ENCODE peak calls at places on chromosomes 13 and 19, in six cellular contexts. I, N, L, A, F and V are unnamed samples.

GRCh38 chr19:55603581-55604292 is 1.7 kb upstream of the ZNF865 start:
- DNase-seq in I (no peak), L (no peak), N (peak; percentile 81), F (peak; percentile 85), A (no peak), V (no peak)

GRCh38 chr13:86572115-86572514 is 772.9 kb upstream of the SLITRK6 start:
- DNase-seq in I (no peak), F (no peak), N (no peak), L (no peak), A (peak; percentile 46), V (peak; percentile 57)

GRCh38 chr19:40799558-40800338 is 757 bp downstream of the EGLN2 start:
- DNase-seq in N (no peak), L (no peak), I (peak; percentile 50), A (no peak), F (no peak), V (no peak)

GRCh38 chr13:106593131-106593530 is 25.2 kb upstream of the ARGLU1 start:
- DNase-seq in A (no peak), N (no peak), I (no peak), F (no peak), L (no peak), V (no peak)

GRCh38 chr19:54164369-54165068 is 5.0 kb upstream of the LENG1 start:
- DNase-seq in L (peak; percentile 44), I (peak; percentile 76), A (no peak), N (peak; percentile 99), F (peak; percentile 96), V (no peak)

GRCh38 chr19:40272261-40272660 is 12.9 kb downstream of the AKT2 start:
- DNase-seq in I (no peak), F (no peak), N (no peak), A (no peak), L (no peak), V (no peak)

GRCh38 chr19:3163230-3163886 is 15.2 kb upstream of the S1PR4 start:
- DNase-seq in L (no peak), F (peak; percentile 84), I (peak; percentile 67), N (peak; percentile 91), A (peak; percentile 25), V (peak; percentile 66)

GRCh38 chr19:10593820-10594637 is 6.9 kb upstream of the AP1M2 start:
- DNase-seq in A (no peak), N (no peak), I (peak; percentile 55), L (no peak), F (no peak), V (no peak)

GRCh38 chr19:5563941-5564612 is 3.7 kb downstream of the TINCR start:
- DNase-seq in I (no peak), A (peak; percentile 77), F (no peak), N (no peak), L (no peak), V (peak; percentile 78)

DNA sequence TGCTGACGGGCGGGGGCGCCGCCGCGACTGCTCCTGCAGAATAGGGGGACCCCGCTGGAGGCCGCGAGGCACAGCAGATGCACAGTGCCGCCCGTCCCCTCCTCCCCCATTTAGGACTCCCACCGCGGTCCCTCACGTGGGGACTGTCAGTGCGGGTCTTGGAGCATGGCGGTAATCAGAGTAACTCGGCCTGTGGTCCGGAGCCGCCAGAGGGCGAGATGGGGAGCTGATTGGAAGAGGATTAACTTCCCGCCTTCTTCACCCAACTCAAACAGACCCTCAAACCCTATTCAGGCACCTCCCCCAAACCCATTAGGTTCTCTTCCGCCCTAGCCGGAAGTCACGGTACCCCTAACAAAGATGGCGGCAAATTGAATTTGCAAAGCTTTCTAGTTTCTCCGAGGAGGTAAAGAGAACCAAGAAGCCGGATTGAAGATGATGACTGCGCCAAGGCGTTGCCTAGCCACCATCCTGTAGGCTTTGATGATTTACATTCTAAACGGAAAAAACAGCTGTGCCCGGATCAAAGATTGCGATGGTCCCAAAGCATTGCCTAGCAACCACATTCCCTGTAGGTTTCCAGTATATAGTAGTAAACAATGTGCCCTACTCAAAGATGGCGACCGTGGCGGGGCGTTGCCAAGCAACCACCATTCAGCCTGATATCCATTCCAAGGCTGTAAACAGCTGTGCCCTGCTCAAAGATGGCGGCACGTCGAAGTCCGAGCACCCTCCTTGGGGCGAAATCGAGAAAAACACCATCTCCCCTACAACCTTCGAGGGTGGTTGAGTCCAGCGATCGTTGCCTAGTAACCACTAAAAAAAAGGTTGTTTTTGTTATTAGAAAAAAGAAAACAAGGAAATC is at the start of gene FUZ:
- DNase-seq in N (peak; percentile 99), A (peak; percentile 94), I (peak; percentile 98), F (peak; percentile 99), L (peak; percentile 82), V (peak; percentile 97)
- TF ChIP-seq CTCF in N (peak; percentile 64), A (peak; percentile 21), I (no peak), F (peak; percentile 63), L (no peak), V (no peak)

DNA sequence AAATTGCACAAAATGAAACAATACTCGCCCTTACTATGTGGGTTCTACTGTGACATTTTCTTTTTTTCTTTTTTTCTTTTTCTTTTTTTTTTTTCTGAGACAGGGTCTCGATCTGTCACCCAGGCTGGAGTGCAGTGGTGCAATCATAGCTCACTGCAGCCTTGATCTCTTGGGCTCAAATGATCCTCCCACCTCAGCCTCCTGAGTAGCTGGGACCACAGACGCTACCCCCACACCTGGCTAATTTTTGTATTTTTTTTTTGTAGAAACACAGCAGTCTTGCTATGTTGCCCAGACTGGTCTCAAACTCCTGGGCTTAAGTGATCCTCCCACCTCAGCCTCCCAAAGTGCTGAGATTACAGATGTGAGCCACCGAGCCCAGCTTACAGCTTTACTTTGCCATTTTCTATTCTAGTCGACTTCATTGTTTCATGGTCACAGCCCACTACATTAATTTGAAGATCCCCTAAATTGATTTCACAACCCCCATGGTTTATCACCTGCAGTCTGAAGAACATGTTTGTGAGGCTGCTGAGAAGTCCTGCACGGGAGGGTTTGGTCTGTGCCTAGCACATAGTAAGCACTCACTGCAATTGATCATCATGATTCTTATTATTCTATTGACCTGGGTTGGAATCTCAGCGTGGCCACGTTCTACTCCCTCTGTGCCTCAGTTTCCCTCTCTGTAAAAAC is 3.8 kb downstream of the BCL3 start:
- DNase-seq in N (no peak), I (no peak), A (no peak), L (no peak), F (no peak), V (no peak)
- TF ChIP-seq CTCF in N (no peak), I (no peak), A (no peak), L (no peak), F (no peak), V (no peak)

GRCh38 chr13:39330504-39330903 is 272.5 kb downstream of the LHFPL6 start:
- DNase-seq in L (no peak), F (no peak), A (no peak), I (no peak), N (no peak), V (no peak)

GRCh38 chr13:39326471-39326870 is 276.5 kb downstream of the LHFPL6 start:
- DNase-seq in A (no peak), N (no peak), I (peak; percentile 10), F (no peak), L (no peak), V (no peak)

GRCh38 chr13:39327080-39327479 is 275.9 kb downstream of the LHFPL6 start:
- DNase-seq in N (no peak), F (no peak), L (no peak), A (no peak), I (no peak), V (no peak)

GRCh38 chr13:39324806-39325311 is 278.1 kb downstream of the LHFPL6 start:
- DNase-seq in N (no peak), L (no peak), A (no peak), I (no peak), F (no peak), V (no peak)

GRCh38 chr13:39329182-39329639 is 273.8 kb downstream of the LHFPL6 start:
- DNase-seq in A (no peak), L (no peak), F (peak; percentile 50), I (no peak), N (peak; percentile 58), V (no peak)
- TF ChIP-seq CTCF in A (no peak), L (no peak), F (no peak), I (no peak), N (no peak), V (no peak)

GRCh38 chr19:44757735-44758505 is 9.4 kb downstream of the BCL3 start:
- DNase-seq in L (no peak), I (peak; percentile 67), F (peak; percentile 74), A (no peak), N (peak; percentile 90), V (no peak)
- TF ChIP-seq CTCF in L (no peak), I (no peak), F (peak; percentile 22), A (no peak), N (peak; percentile 28), V (no peak)

GRCh38 chr19:48739400-48739825 is 997 bp downstream of the RASIP1 start:
- DNase-seq in L (no peak), N (peak; percentile 52), F (no peak), I (no peak), A (no peak), V (no peak)

GRCh38 chr19:48737360-48737998 is 2.9 kb downstream of the RASIP1 start:
- DNase-seq in I (peak; percentile 84), A (no peak), F (peak; percentile 95), N (peak; percentile 88), L (no peak), V (no peak)

GRCh38 chr19:48739835-48740704 is at the start of gene RASIP1:
- DNase-seq in L (no peak), F (no peak), A (no peak), I (no peak), N (peak; percentile 64), V (no peak)

GRCh38 chr19:48740705-48741030 is 258 bp upstream of the RASIP1 start:
- DNase-seq in A (no peak), N (peak; percentile 54), L (no peak), I (peak; percentile 79), F (no peak), V (no peak)

DNA sequence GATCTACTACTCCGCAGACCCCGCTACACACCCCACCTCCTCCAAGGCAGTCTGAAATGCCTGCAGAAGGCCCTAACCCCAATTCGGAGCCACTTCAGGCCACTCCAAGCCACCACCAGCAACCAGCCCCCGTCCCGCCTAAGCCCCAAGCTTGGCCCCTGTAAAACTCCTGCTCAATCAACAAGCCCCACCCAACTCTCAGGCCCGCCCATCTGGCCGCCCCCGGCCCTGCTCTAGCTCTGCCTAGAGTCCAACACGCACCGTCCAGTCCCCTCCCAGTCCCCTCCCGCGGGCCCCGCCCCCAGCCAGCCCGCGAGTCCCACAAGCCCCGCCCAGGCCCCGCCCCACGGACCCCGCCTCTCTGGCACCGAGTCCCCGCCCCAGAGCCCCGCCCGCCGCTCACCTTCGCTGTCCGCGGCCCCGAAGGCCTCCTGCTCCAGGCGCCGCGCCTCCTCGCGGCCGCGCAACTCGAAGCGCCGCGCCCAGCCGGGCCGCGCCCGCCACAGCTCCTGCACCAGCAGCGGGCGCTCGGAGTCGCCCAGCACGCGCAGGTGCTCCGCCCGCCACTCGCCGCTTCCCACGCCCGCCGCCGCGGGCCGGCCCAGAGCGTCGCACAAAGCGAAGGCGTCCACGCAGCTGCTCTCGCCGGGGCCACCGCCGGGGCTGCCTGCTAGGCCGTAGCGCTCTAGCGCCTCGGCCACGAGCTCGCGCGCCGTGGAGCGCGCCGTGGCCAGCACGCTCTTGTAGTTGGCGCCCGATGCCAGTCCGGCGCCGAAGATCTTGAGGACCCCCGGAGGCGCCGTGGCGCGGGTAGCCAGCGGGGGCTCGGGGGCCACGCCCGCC is 1.6 kb downstream of the RASIP1 start:
- DNase-seq in L (peak; percentile 85), N (peak; percentile 100), A (peak; percentile 86), I (peak; percentile 97), F (peak; percentile 99), V (peak; percentile 93)
- TF ChIP-seq CTCF in L (no peak), N (peak; percentile 60), A (peak; percentile 34), I (peak; percentile 60), F (peak; percentile 52), V (peak; percentile 44)

GRCh38 chr19:16160943-16161560 is 12.3 kb downstream of the CIB3 start:
- DNase-seq in I (peak; percentile 41), L (no peak), A (peak; percentile 93), F (no peak), N (no peak), V (peak; percentile 93)
- TF ChIP-seq CTCF in I (no peak), L (no peak), A (no peak), F (no peak), N (no peak), V (no peak)